ENCODE peak calls at places on chromosomes 4 and X, in four cellular contexts. H is SK-N-SH, M is HepG2, C is GM12878. Z is an unnamed sample.
A peak's percentile ranks its signal among the peaks of the same experiment; 100 is the strongest.

GRCh38 chrX:110397353-110397752 is 38.7 kb downstream of the RTL9 start:
- DNase-seq in H (no peak), M (no peak), C (no peak), Z (no peak)

GRCh38 chrX:23884427-23885024 is 23.2 kb downstream of the APOO start:
- DNase-seq in M (peak; percentile 57), C (no peak), H (no peak), Z (peak; percentile 79)

GRCh38 chrX:47514553-47515235 is 31.7 kb upstream of the ZNF41 start:
- DNase-seq in C (no peak), M (no peak), H (no peak), Z (peak; percentile 9)

GRCh38 chr4:54165011-54165410 is 64.1 kb upstream of the PDGFRA start:
- DNase-seq in C (no peak), M (no peak), H (no peak), Z (no peak)

GRCh38 chr4:77776182-77777134 is 42.7 kb downstream of the CNOT6L start:
- DNase-seq in M (no peak), C (no peak), H (peak; percentile 50), Z (no peak)

GRCh38 chr4:152999376-153000067 is 63.4 kb downstream of the FHDC1 start:
- DNase-seq in M (no peak), H (no peak), C (no peak), Z (no peak)

GRCh38 chr4:74932832-74933561 is at the start of gene PARM1:
- DNase-seq in C (no peak), H (peak; percentile 58), M (peak; percentile 59), Z (peak; percentile 72)

GRCh38 chrX:110316351-110317078 is 1.4 kb downstream of the AMMECR1 start:
- DNase-seq in M (no peak), C (no peak), H (peak; percentile 15), Z (no peak)

GRCh38 chr4:6939761-6940743 is 30.4 kb downstream of the TBC1D14 start:
- DNase-seq in H (no peak), M (no peak), C (no peak), Z (no peak)

GRCh38 chr4:82555279-82555678 is 6.5 kb downstream of the TMEM150C start:
- DNase-seq in H (peak; percentile 27), C (no peak), M (no peak), Z (no peak)

GRCh38 chr4:113610542-113610941 is 151.0 kb downstream of the CAMK2D start:
- DNase-seq in C (no peak), H (no peak), M (no peak), Z (no peak)

GRCh38 chr4:159360549-159360948 is 257.7 kb downstream of the RAPGEF2 start:
- DNase-seq in M (no peak), C (no peak), H (no peak), Z (no peak)

GRCh38 chrX:49316085-49316484 is 5.8 kb upstream of the GAGE12J start:
- DNase-seq in H (no peak), M (no peak), C (no peak), Z (no peak)

GRCh38 chrX:112789931-112790330 is 50.7 kb downstream of the AMOT start:
- DNase-seq in C (no peak), H (no peak), M (peak; percentile 36), Z (no peak)

GRCh38 chr4:179867300-179867878 is 2375.8 kb upstream of the TENM3 start:
- DNase-seq in M (peak; percentile 66), H (peak; percentile 56), C (peak; percentile 16), Z (peak; percentile 13)

GRCh38 chr4:137267024-137267423 is 265.3 kb downstream of the PCDH18 start:
- DNase-seq in H (no peak), M (no peak), C (no peak), Z (no peak)

GRCh38 chrX:4841216-4841745 is 1127.8 kb upstream of the PRKX start:
- DNase-seq in C (no peak), M (no peak), H (no peak), Z (no peak)

GRCh38 chrX:99603076-99603814 is 806.8 kb downstream of the PCDH19 start:
- DNase-seq in C (no peak), M (no peak), H (no peak), Z (no peak)

GRCh38 chrX:121733514-121733913 is 686.1 kb downstream of the GLUD2 start:
- DNase-seq in H (no peak), M (no peak), C (no peak), Z (no peak)

GRCh38 chr4:169823685-169824084 is 65.9 kb upstream of the HPF1 start:
- DNase-seq in C (no peak), H (no peak), M (peak; percentile 21), Z (peak; percentile 27)

GRCh38 chr4:140163029-140163810 is 9.2 kb upstream of the MAML3 start:
- DNase-seq in C (no peak), M (no peak), H (no peak), Z (no peak)

GRCh38 chr4:2689825-2690700 is 66.1 kb downstream of the TNIP2 start:
- DNase-seq in H (no peak), M (no peak), C (peak; percentile 51), Z (no peak)

GRCh38 chr4:189505380-189505779 is 435.3 kb upstream of the FRG1 start:
- DNase-seq in H (no peak), M (no peak), C (no peak), Z (no peak)

GRCh38 chr4:1463088-1463926 is 57.1 kb upstream of the NKX1-1 start:
- DNase-seq in H (peak; percentile 33), M (no peak), C (no peak), Z (no peak)

GRCh38 chrX:19772306-19772705 is 115.1 kb downstream of the SH3KBP1 start:
- DNase-seq in M (no peak), H (no peak), C (no peak), Z (no peak)

GRCh38 chr4:85744950-85745349 is 270.0 kb downstream of the ARHGAP24 start:
- DNase-seq in H (no peak), M (no peak), C (no peak), Z (no peak)

GRCh38 chrX:149129767-149130166 is 375.3 kb downstream of the IDS start:
- DNase-seq in M (no peak), H (no peak), C (no peak), Z (no peak)

GRCh38 chr4:7052923-7053715 is 9.9 kb downstream of the TADA2B start:
- DNase-seq in C (no peak), H (no peak), M (no peak), Z (no peak)

GRCh38 chr4:146521543-146522097 is at the start of gene SLC10A7:
- DNase-seq in M (peak; percentile 58), H (peak; percentile 84), C (peak; percentile 33), Z (peak; percentile 55)

GRCh38 chr4:20305976-20306375 is 54.3 kb downstream of the SLIT2 start:
- DNase-seq in C (no peak), H (peak; percentile 40), M (no peak), Z (no peak)

GRCh38 chrX:111597967-111598366 is 83.0 kb upstream of the ALG13 start:
- DNase-seq in C (no peak), H (no peak), M (no peak), Z (no peak)

GRCh38 chr4:138724530-138724929 is 291.1 kb upstream of the NOCT start:
- DNase-seq in H (no peak), C (no peak), M (no peak), Z (no peak)

GRCh38 chrX:40748977-40749376 is 13.6 kb upstream of the MED14 start:
- DNase-seq in M (no peak), H (no peak), C (no peak), Z (no peak)

GRCh38 chr4:13171292-13172057 is 312.7 kb downstream of the RAB28 start:
- DNase-seq in C (no peak), M (no peak), H (no peak), Z (no peak)

GRCh38 chr4:288891-289290 is 16.4 kb downstream of the ZNF732 start:
- DNase-seq in C (no peak), M (no peak), H (no peak), Z (no peak)

GRCh38 chrX:91414710-91415109 is 19.9 kb upstream of the PABPC5 start:
- DNase-seq in H (peak; percentile 32), M (no peak), C (no peak), Z (no peak)
- TF ChIP-seq PBX3 in H (no peak), M (no peak), C (no peak), Z (no peak)

GRCh38 chr4:37648084-37648817 is 37.9 kb downstream of the RELL1 start:
- DNase-seq in M (peak; percentile 92), C (no peak), H (no peak), Z (peak; percentile 92)

GRCh38 chr4:37641886-37642849 is 44.0 kb downstream of the RELL1 start:
- DNase-seq in M (peak; percentile 60), H (no peak), C (no peak), Z (no peak)

GRCh38 chr4:37645736-37646135 is 40.4 kb downstream of the RELL1 start:
- DNase-seq in C (no peak), M (no peak), H (no peak), Z (no peak)

GRCh38 chr4:37646237-37646636 is 39.9 kb downstream of the RELL1 start:
- DNase-seq in C (no peak), M (no peak), H (no peak), Z (no peak)

DNA sequence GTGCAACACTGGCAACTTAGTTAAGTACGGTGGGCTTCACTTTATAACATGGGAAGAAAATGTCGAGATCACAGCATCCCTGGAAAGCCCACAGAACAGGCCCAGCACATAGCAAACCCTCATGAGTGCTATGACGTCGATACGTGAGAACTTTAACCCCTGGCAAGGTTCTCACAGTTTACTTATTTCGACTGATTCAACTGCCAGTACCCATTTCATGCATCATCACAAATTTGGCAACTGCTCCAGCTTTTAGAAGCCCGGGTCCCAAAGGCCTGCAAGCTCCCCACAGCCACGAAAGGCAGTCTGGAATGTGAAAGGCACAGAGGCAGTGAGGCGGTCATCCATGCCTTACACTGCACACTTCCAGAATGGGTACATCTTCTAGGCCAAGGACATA is 41.2 kb downstream of the RELL1 start:
- DNase-seq in C (no peak), M (no peak), H (no peak), Z (peak; percentile 59)
- TF ChIP-seq PBX3 in C (no peak), M (no peak), H (no peak), Z (no peak)

DNA sequence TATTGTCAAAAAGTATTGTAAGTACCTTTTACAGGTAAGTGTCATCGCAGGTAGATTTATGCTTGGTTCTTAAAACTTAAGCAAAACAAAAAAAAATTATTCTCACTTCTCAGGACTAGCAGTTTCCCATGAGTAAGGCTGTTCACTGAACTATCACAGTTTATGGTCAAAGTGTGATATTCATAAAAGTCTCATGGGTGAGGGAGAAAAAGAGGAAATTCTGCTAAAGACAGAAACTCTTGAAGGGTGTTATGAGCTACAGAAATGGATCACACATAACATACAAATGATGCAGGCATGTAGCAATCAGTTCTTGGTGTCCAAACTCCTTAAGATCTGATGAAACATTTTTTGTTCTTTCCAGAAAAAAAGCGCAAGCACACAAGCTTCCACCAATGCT is 8.5 kb downstream of the RAB9A start:
- DNase-seq in C (peak; percentile 73), M (no peak), H (no peak), Z (no peak)
- TF ChIP-seq PBX3 in C (no peak), M (no peak), H (no peak), Z (no peak)

DNA sequence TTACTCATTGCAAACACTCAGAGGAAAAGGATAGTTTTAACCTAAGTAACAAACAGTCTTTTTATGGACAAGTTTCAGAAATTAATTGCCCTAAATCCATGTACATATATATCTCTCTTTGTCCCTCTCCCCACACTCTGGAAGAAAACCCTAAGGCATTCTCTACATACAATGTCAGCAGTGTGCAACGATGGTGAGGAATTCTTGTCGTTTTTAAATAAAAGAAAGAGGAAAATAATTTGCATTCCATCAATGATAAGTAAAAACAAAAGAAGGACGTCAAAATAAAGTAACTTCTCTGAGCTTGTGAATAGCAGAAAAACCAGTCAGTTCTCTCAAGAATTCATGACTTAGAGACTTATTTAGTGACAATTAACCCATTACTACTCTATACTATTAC is 550.5 kb upstream of the DIPK2B start:
- DNase-seq in H (no peak), C (no peak), M (no peak), Z (no peak)
- TF ChIP-seq PBX3 in H (no peak), C (no peak), M (no peak), Z (no peak)

GRCh38 chr4:31328921-31329320 is 608.8 kb downstream of the PCDH7 start:
- DNase-seq in M (no peak), H (no peak), C (no peak), Z (no peak)
- TF ChIP-seq PBX3 in M (no peak), H (no peak), C (no peak), Z (no peak)

Z was measured in A549.